ENCODE peak calls at places on chromosomes 7 and 10, in six cellular contexts. C is SK-N-SH, W is HCT116, Z is HepG2, P is H1, F is GM12878. A is an unnamed sample.

GRCh38 chr10:60434418-60435046 is 44.9 kb upstream of the ANK3 start:
- DNase-seq in C (peak; percentile 61), W (peak; percentile 43), Z (peak; percentile 35), P (no peak), F (no peak), A (peak; percentile 53)

GRCh38 chr10:68550747-68551411 is 9.3 kb upstream of the TET1 start:
- DNase-seq in C (peak; percentile 71), W (peak; percentile 81), Z (peak; percentile 60), P (peak; percentile 65), F (no peak), A (peak; percentile 78)

GRCh38 chr7:98223351-98223897 is 12.2 kb downstream of the BHLHA15 start:
- DNase-seq in C (no peak), W (no peak), Z (no peak), P (no peak), F (no peak), A (peak; percentile 15)

GRCh38 chr10:16915308-16915707 is 98.1 kb upstream of the RSU1 start:
- DNase-seq in C (no peak), W (no peak), Z (no peak), P (no peak), F (no peak), A (no peak)

GRCh38 chr10:119469846-119470245 is 72.7 kb downstream of the RGS10 start:
- DNase-seq in C (no peak), W (no peak), Z (no peak), P (no peak), F (no peak), A (no peak)

GRCh38 chr10:96496281-96496925 is 17.3 kb downstream of the TLL2 start:
- DNase-seq in C (no peak), W (no peak), Z (no peak), P (peak; percentile 61), F (no peak), A (no peak)

GRCh38 chr7:92793656-92794205 is 42.6 kb downstream of the CDK6 start:
- DNase-seq in C (no peak), W (no peak), Z (no peak), P (no peak), F (no peak), A (no peak)

GRCh38 chr10:7444576-7445226 is 33.9 kb upstream of the SFMBT2 start:
- DNase-seq in C (peak; percentile 33), W (no peak), Z (no peak), P (no peak), F (no peak), A (no peak)

GRCh38 chr7:148422028-148422427 is 168.5 kb upstream of the C7orf33 start:
- DNase-seq in C (no peak), W (no peak), Z (no peak), P (no peak), F (no peak), A (no peak)

GRCh38 chr7:101167645-101168411 is 2.5 kb upstream of the VGF start:
- DNase-seq in C (peak; percentile 41), W (no peak), Z (no peak), P (no peak), F (no peak), A (no peak)

GRCh38 chr10:36171546-36171945 is 529.5 kb upstream of the FZD8 start:
- DNase-seq in C (no peak), W (no peak), Z (no peak), P (no peak), F (no peak), A (no peak)

GRCh38 chr10:97714401-97715258 is 1.1 kb downstream of the MARVELD1 start:
- DNase-seq in C (peak; percentile 80), W (no peak), Z (no peak), P (peak; percentile 84), F (no peak), A (peak; percentile 33)

GRCh38 chr10:28593811-28594210 is 60.9 kb downstream of the WAC start:
- DNase-seq in C (no peak), W (no peak), Z (no peak), P (no peak), F (no peak), A (no peak)

GRCh38 chr7:30880941-30881340 is 30.7 kb upstream of the AQP1 start:
- DNase-seq in C (no peak), W (no peak), Z (no peak), P (no peak), F (no peak), A (no peak)

GRCh38 chr10:117165557-117166419 is 27.7 kb upstream of the VAX1 start:
- DNase-seq in C (peak; percentile 89), W (peak; percentile 33), Z (no peak), P (peak; percentile 87), F (no peak), A (peak; percentile 28)

GRCh38 chr10:26269754-26270153 is 53.2 kb downstream of the GAD2 start:
- DNase-seq in C (peak; percentile 33), W (peak; percentile 42), Z (peak; percentile 38), P (no peak), F (no peak), A (peak; percentile 29)

GRCh38 chr7:28466885-28467284 is 54.6 kb downstream of the CREB5 start:
- DNase-seq in C (no peak), W (no peak), Z (no peak), P (no peak), F (no peak), A (no peak)

GRCh38 chr7:42315631-42316030 is 78.6 kb upstream of the GLI3 start:
- DNase-seq in C (no peak), W (no peak), Z (no peak), P (no peak), F (no peak), A (no peak)

GRCh38 chr7:30252885-30253795 is 31.3 kb upstream of the ZNRF2 start:
- DNase-seq in C (no peak), W (no peak), Z (no peak), P (no peak), F (no peak), A (peak; percentile 22)

GRCh38 chr7:119270045-119270464 is 1002.9 kb upstream of the KCND2 start:
- DNase-seq in C (peak; percentile 47), W (peak; percentile 56), Z (peak; percentile 66), P (peak; percentile 59), F (no peak), A (peak; percentile 50)

GRCh38 chr7:98211676-98212531 is 665 bp downstream of the BHLHA15 start:
- DNase-seq in C (peak; percentile 60), W (no peak), Z (peak; percentile 85), P (peak; percentile 59), F (no peak), A (peak; percentile 34)

GRCh38 chr10:49281461-49281860 is 17.5 kb upstream of the C10orf71 start:
- DNase-seq in C (peak; percentile 28), W (no peak), Z (no peak), P (peak; percentile 93), F (no peak), A (peak; percentile 62)

GRCh38 chr10:33333260-33334169 is 952 bp downstream of the NRP1 start:
- DNase-seq in C (no peak), W (no peak), Z (no peak), P (no peak), F (no peak), A (no peak)

DNA sequence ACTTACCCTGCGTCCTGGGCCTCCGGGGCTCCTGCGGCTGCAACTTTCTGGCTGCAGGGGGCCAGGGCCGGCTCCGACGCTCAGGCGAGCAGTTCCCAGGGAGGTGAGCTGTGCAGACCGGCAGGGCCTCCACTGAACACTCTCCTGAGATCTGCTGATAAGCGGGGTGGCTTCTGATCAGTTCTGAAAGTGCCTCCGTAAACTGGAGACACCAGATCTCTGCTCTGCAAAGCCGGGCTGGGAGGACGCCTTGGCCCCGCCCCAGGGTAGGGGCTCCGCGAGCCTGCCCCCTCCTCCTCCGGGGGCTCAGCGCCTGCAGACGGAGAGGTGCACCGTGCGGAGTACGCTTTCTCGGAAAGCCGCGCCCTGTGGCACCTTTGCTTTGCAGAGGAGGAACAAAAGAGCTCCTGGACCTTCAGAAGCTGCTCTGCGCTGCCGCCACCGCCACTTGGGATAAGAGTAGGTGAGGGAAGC is 141.3 kb upstream of the VKORC1L1 start:
- DNase-seq in C (no peak), W (no peak), Z (no peak), P (peak; percentile 78), F (no peak), A (peak; percentile 62)
- TF ChIP-seq CTCF in C (no peak), W (no peak), Z (no peak), P (no peak), F (no peak), A (peak; percentile 33)

DNA sequence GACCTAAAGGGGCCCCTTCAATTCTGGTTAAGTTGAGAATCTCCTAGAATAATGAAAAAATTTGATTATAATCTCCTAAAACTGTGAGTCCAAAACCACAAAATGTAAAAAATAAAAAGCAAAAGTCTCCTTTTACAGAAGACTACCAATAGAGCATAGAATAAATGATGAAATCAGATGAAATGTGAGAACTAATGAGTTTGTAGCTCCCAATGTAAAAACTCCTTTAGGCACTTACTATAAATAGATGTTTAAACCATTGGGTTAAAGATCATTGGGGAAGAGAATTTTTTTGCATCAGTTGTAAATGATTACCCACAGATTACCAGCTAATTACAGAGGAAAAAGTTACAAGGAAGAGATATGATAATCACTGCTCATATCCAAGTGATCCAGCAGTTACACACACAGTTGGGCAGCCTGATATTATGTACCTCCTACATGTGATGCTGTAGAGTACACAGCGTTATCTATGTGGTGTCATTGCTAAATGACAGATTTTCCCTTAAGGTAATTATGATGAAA is 282.7 kb upstream of the SEMA3D start:
- DNase-seq in C (no peak), W (no peak), Z (no peak), P (no peak), F (no peak), A (no peak)
- H3K27ac ChIP-seq in C (no peak overlapping the region), W (no peak overlapping the region), Z (no peak overlapping the region), P (no peak overlapping the region), F (no peak overlapping the region), A (no peak overlapping the region)

GRCh38 chr7:79734158-79734557 is 280.7 kb upstream of the MAGI2 start:
- DNase-seq in C (no peak), W (no peak), Z (no peak), P (no peak), F (no peak), A (no peak)
- TF ChIP-seq YY1 in C (no peak), W (no peak), Z (no peak), P (no peak), F (no peak), A (no peak)

GRCh38 chr10:64430690-64431323 is 909.6 kb downstream of the REEP3 start:
- DNase-seq in C (peak; percentile 6), W (peak; percentile 32), Z (peak; percentile 5), P (peak; percentile 54), F (no peak), A (peak; percentile 75)
- TF ChIP-seq CTCF in C (peak; percentile 52), W (peak; percentile 54), Z (peak; percentile 51), P (peak; percentile 58), F (peak; percentile 17), A (peak; percentile 74)

DNA sequence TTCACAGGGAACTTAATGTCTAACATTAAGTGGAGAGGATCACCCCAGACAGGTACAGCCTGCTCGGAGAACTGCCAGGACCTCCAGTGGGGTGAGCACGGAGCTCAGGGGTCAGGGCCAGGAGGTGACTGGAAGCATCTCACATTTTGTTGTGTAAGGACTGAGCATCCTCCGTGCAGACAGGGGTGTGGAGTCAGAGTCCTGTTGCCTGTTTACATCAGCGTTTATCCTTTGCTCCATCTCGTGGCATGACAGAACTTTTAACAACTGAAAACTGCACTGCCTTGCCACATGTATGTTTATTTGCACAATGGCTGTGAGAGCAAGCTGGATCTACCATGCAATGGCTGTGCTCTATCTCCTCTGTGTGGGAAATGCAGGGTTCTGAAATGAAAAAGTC is 175.4 kb upstream of the AKR1E2 start:
- DNase-seq in C (no peak), W (no peak), Z (no peak), P (no peak), F (no peak), A (no peak)
- H3K27ac ChIP-seq in C (peak overlapping the region; percentile 49), W (no peak overlapping the region), Z (no peak overlapping the region), P (no peak overlapping the region), F (no peak overlapping the region), A (no peak overlapping the region)

A was measured in K562.